ENCODE peak calls at places on chromosomes 2 and 18, in six cellular contexts. I, O, S, Q, A and P are unnamed samples.

GRCh38 chr2:15833731-15834130 is 106.6 kb upstream of the MYCN start:
- DNase-seq in I (no peak), O (no peak), S (no peak), Q (no peak), A (no peak), P (no peak)

GRCh38 chr2:11348209-11348749 is 3.8 kb upstream of the ROCK2 start:
- DNase-seq in I (no peak), O (no peak), S (no peak), Q (no peak), A (no peak), P (no peak)

GRCh38 chr2:64915510-64915900 is 73.7 kb upstream of the SLC1A4 start:
- DNase-seq in I (no peak), O (no peak), S (no peak), Q (no peak), A (no peak), P (no peak)

GRCh38 chr18:10949655-10950054 is 199.7 kb downstream of the PIEZO2 start:
- DNase-seq in I (peak), O (peak), S (no peak), Q (no peak), A (no peak), P (no peak)

GRCh38 chr18:76405761-76406356 is 89.2 kb downstream of the ZNF516 start:
- DNase-seq in I (peak), O (peak), S (peak), Q (peak), A (peak), P (peak)

GRCh38 chr2:218081063-218081462 is 12.0 kb downstream of the RUFY4 start:
- DNase-seq in I (no peak), O (no peak), S (no peak), Q (no peak), A (no peak), P (no peak)

GRCh38 chr18:9849407-9849961 is 36.3 kb upstream of the TXNDC2 start:
- DNase-seq in I (no peak), O (no peak), S (peak), Q (no peak), A (no peak), P (no peak)

GRCh38 chr2:238169708-238170251 is 11.0 kb downstream of the ERFE start:
- DNase-seq in I (peak), O (peak), S (no peak), Q (no peak), A (no peak), P (no peak)

GRCh38 chr2:172210599-172210998 is 107.9 kb upstream of the DLX2 start:
- DNase-seq in I (no peak), O (no peak), S (no peak), Q (no peak), A (no peak), P (no peak)

GRCh38 chr2:97693476-97693875 is 19.9 kb upstream of the ZAP70 start:
- DNase-seq in I (peak), O (no peak), S (peak), Q (no peak), A (no peak), P (no peak)

GRCh38 chr18:6728318-6728717 is 1.2 kb upstream of the ARHGAP28 start:
- DNase-seq in I (no peak), O (no peak), S (no peak), Q (no peak), A (no peak), P (no peak)

GRCh38 chr2:229818230-229818629 is 103.6 kb downstream of the TRIP12 start:
- DNase-seq in I (no peak), O (no peak), S (no peak), Q (no peak), A (no peak), P (no peak)

GRCh38 chr2:1718339-1719220 is 25.7 kb downstream of the PXDN start:
- DNase-seq in I (no peak), O (no peak), S (no peak), Q (no peak), A (peak), P (no peak)

GRCh38 chr2:121521359-121521758 is 9.3 kb upstream of the RNU4ATAC start:
- DNase-seq in I (peak), O (no peak), S (no peak), Q (peak), A (no peak), P (no peak)

GRCh38 chr2:178009813-178010212 is 62.8 kb downstream of the PDE11A start:
- DNase-seq in I (no peak), O (no peak), S (no peak), Q (no peak), A (no peak), P (no peak)

GRCh38 chr2:206031162-206031784 is 54.7 kb downstream of the INO80D start:
- DNase-seq in I (peak), O (peak), S (no peak), Q (no peak), A (no peak), P (no peak)

GRCh38 chr2:226420646-226421045 is 379.0 kb downstream of the IRS1 start:
- DNase-seq in I (peak), O (no peak), S (no peak), Q (no peak), A (no peak), P (no peak)

GRCh38 chr2:191020742-191021381 is 6.9 kb upstream of the STAT1 start:
- DNase-seq in I (peak), O (peak), S (peak), Q (no peak), A (no peak), P (no peak)

GRCh38 chr2:191023235-191023679 is 9.3 kb upstream of the STAT1 start:
- DNase-seq in I (no peak), O (no peak), S (no peak), Q (no peak), A (no peak), P (no peak)

GRCh38 chr2:191026377-191026776 is 12.4 kb upstream of the STAT1 start:
- DNase-seq in I (no peak), O (no peak), S (no peak), Q (no peak), A (no peak), P (no peak)

GRCh38 chr2:191029280-191029908 is 15.4 kb upstream of the STAT1 start:
- DNase-seq in I (no peak), O (no peak), S (no peak), Q (no peak), A (no peak), P (no peak)

DNA sequence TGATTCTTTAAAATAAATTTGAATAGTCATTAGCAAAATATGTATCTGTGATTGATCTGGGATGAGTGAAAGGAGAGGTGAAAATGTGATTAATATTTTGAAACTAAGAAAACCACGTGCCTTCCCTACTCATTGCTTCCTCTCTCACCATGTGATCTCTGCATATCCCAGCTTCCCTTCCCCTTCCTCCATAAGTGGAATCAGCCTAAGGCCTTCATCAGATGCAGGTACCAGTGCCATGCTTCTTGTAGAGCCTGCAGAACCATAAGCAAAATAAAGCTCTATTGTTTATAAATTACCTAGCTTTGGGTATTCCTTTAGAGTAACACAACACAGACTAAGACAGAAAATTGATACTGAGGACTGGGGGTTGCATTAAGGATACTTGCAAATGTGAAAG is 11.2 kb upstream of the STAT1 start:
- DNase-seq in I (no peak), O (no peak), S (peak), Q (no peak), A (no peak), P (no peak)
- H3K14ac ChIP-seq in I (no peak), O (no peak), S (no peak), Q (no peak), A (no peak), P (no peak)

GRCh38 chr2:169867579-169867978 is 40.3 kb downstream of the UBR3 start:
- DNase-seq in I (no peak), O (no peak), S (no peak), Q (no peak), A (no peak), P (no peak)
- H3K14ac ChIP-seq in I (no peak), O (no peak), S (no peak), Q (no peak), A (no peak), P (no peak)

DNA sequence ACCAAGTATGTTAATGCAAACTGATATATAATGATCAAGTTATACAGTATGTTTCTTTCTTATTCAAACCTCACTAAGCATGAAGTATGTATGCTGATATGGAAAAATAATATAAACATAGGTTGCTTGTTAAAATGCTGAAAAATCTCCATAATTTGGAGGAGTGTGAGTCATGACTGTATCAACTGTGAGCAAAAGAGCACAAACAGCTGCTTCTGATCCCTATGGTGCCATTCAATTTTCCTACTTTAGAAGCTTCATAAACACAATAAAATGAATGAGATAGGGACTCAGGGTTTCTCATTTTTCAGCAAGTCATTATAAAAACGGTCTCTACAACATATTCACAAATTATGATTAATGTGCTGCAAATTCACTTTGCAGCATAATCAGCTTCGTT is 129.9 kb upstream of the TFPI start:
- DNase-seq in I (peak), O (no peak), S (no peak), Q (no peak), A (no peak), P (no peak)
- H3K14ac ChIP-seq in I (no peak), O (no peak), S (no peak), Q (no peak), A (no peak), P (no peak)

DNA sequence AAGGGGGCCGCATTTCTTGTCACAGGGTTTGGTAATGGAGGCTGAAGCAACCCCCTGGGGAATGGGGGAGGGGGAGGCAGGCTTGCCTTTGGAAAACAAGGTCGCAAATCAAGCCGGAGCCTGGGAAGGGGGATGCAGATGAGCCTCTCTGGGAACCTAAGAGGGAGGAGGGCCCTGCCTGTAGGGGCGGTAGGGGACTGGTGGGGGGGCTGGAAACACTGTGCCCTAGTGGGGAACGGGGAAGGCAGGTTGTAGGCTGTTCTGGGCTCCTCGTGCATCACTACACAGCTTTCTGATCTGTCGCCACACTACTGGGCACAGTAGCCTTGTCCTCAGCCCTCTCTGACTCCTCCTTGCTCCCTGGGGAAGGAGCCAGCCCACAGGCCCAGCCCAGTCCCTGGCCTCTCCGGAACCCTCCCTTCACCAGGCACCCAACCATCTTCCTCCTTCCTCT is 170.3 kb upstream of the SMAD2 start:
- DNase-seq in I (no peak), O (no peak), S (no peak), Q (peak), A (peak), P (peak)
- H3K14ac ChIP-seq in I (no peak), O (peak), S (no peak), Q (no peak), A (no peak), P (no peak)